ENCODE peak calls at places on chromosomes 1 and 21, in six cellular contexts. R is cardiac muscle cell, T is amniotic epithelial cell, S is HTR-8/SVneo, D is right cardiac atrium, V is NCI-H510A. P is an unnamed sample.
A peak's percentile ranks its signal among the peaks of the same experiment; 100 is the strongest.

GRCh38 chr1:21539933-21540332 is 30.7 kb downstream of the ALPL start:
- DNase-seq in R (no peak), T (no peak), S (no peak), D (peak; percentile 58), V (peak; percentile 39), P (no peak)

GRCh38 chr1:109538827-109539555 is 681 bp upstream of the GPR61 start:
- DNase-seq in R (no peak), T (no peak), S (no peak), D (no peak), V (no peak), P (no peak)

GRCh38 chr1:213985181-213986019 is 2.4 kb upstream of the PROX1 start:
- DNase-seq in R (peak; percentile 74), T (no peak), S (no peak), D (peak; percentile 16), V (no peak), P (no peak)

GRCh38 chr21:36323032-36323431 is 3.0 kb downstream of the MORC3 start:
- DNase-seq in R (no peak), T (no peak), S (no peak), D (no peak), V (no peak), P (no peak)

GRCh38 chr1:910311-910880 is 13.3 kb upstream of the SAMD11 start:
- DNase-seq in R (no peak), T (no peak), S (no peak), D (peak; percentile 15), V (no peak), P (no peak)

GRCh38 chr1:54810144-54810942 is 9.2 kb upstream of the TTC22 start:
- DNase-seq in R (peak; percentile 74), T (peak; percentile 31), S (peak; percentile 76), D (peak; percentile 61), V (peak; percentile 17), P (peak; percentile 51)

GRCh38 chr1:198084509-198084908 is 72.3 kb upstream of the NEK7 start:
- DNase-seq in R (no peak), T (no peak), S (no peak), D (no peak), V (no peak), P (no peak)

GRCh38 chr1:218890436-218890835 is 283.2 kb upstream of the LYPLAL1 start:
- DNase-seq in R (no peak), T (no peak), S (no peak), D (no peak), V (no peak), P (no peak)

GRCh38 chr1:29633271-29633615 is 396.9 kb downstream of the PTPRU start:
- DNase-seq in R (no peak), T (no peak), S (no peak), D (no peak), V (no peak), P (no peak)

GRCh38 chr1:182329471-182329870 is 62.1 kb downstream of the GLUL start:
- DNase-seq in R (no peak), T (no peak), S (no peak), D (no peak), V (no peak), P (no peak)

GRCh38 chr1:201394596-201394995 is 4.5 kb downstream of the LAD1 start:
- DNase-seq in R (no peak), T (no peak), S (no peak), D (no peak), V (no peak), P (no peak)

GRCh38 chr1:204307334-204307883 is 52.3 kb downstream of the PLEKHA6 start:
- DNase-seq in R (peak; percentile 63), T (peak; percentile 58), S (peak; percentile 67), D (peak; percentile 43), V (peak; percentile 87), P (peak; percentile 82)

GRCh38 chr21:33541105-33541711 is 709 bp downstream of the GART start:
- DNase-seq in R (no peak), T (peak; percentile 29), S (no peak), D (no peak), V (no peak), P (no peak)

GRCh38 chr1:28129150-28129549 is 40.7 kb upstream of the EYA3 start:
- DNase-seq in R (no peak), T (peak; percentile 85), S (no peak), D (no peak), V (no peak), P (no peak)

P was measured in NCI-H2107.